ENCODE peak calls at places on chromosome 6, in ten cellular contexts. One of them, this sample, is unnamed.

GRCh38 chr6:119647309-119647708 is 297.7 kb upstream of the MAN1A1 start:
- DNase-seq in psoas muscle: no peak
- DNase-seq in fibroblast of lung: peak
- DNase-seq in neural crest cell: no peak
- DNase-seq in neural progenitor cell: no peak
- DNase-seq in colonic mucosa: no peak
- DNase-seq in adrenal gland: no peak
- DNase-seq in dorsolateral prefrontal cortex: no peak
- DNase-seq in GM13976: no peak
- DNase-seq in transverse colon: no peak
- DNase-seq in this sample: no peak

GRCh38 chr6:11589261-11589660 is 51.7 kb downstream of the TMEM170B start:
- DNase-seq in neural crest cell: no peak
- DNase-seq in fibroblast of lung: no peak
- DNase-seq in colonic mucosa: no peak
- DNase-seq in psoas muscle: no peak
- DNase-seq in transverse colon: no peak
- DNase-seq in adrenal gland: no peak
- DNase-seq in neural progenitor cell: no peak
- DNase-seq in dorsolateral prefrontal cortex: no peak
- DNase-seq in GM13976: no peak
- DNase-seq in this sample: no peak

GRCh38 chr6:70315096-70315751 is 12.3 kb upstream of the COL9A1 start:
- DNase-seq in colonic mucosa: no peak
- DNase-seq in GM13976: no peak
- DNase-seq in neural progenitor cell: no peak
- DNase-seq in transverse colon: no peak
- DNase-seq in neural crest cell: no peak
- DNase-seq in fibroblast of lung: no peak
- DNase-seq in dorsolateral prefrontal cortex: no peak
- DNase-seq in psoas muscle: no peak
- DNase-seq in adrenal gland: no peak
- DNase-seq in this sample: no peak

GRCh38 chr6:17352302-17352701 is 41.1 kb upstream of the CAP2 start:
- DNase-seq in dorsolateral prefrontal cortex: no peak
- DNase-seq in adrenal gland: no peak
- DNase-seq in fibroblast of lung: peak
- DNase-seq in neural progenitor cell: no peak
- DNase-seq in neural crest cell: no peak
- DNase-seq in colonic mucosa: no peak
- DNase-seq in transverse colon: no peak
- DNase-seq in psoas muscle: no peak
- DNase-seq in GM13976: no peak
- DNase-seq in this sample: no peak

GRCh38 chr6:103344554-103345163 is 1515.1 kb downstream of the HACE1 start:
- DNase-seq in psoas muscle: no peak
- DNase-seq in fibroblast of lung: no peak
- DNase-seq in neural crest cell: no peak
- DNase-seq in GM13976: no peak
- DNase-seq in adrenal gland: no peak
- DNase-seq in transverse colon: no peak
- DNase-seq in neural progenitor cell: no peak
- DNase-seq in colonic mucosa: no peak
- DNase-seq in dorsolateral prefrontal cortex: no peak
- DNase-seq in this sample: no peak

GRCh38 chr6:158142789-158143188 is 25.3 kb downstream of the SERAC1 start:
- DNase-seq in psoas muscle: no peak
- DNase-seq in transverse colon: no peak
- DNase-seq in neural progenitor cell: no peak
- DNase-seq in colonic mucosa: no peak
- DNase-seq in fibroblast of lung: peak
- DNase-seq in adrenal gland: no peak
- DNase-seq in dorsolateral prefrontal cortex: no peak
- DNase-seq in neural crest cell: no peak
- DNase-seq in GM13976: no peak
- DNase-seq in this sample: no peak

GRCh38 chr6:136225496-136225895 is 24.6 kb downstream of the MTFR2 start:
- DNase-seq in fibroblast of lung: peak
- DNase-seq in transverse colon: no peak
- DNase-seq in adrenal gland: no peak
- DNase-seq in GM13976: no peak
- DNase-seq in neural crest cell: no peak
- DNase-seq in dorsolateral prefrontal cortex: no peak
- DNase-seq in psoas muscle: no peak
- DNase-seq in colonic mucosa: no peak
- DNase-seq in neural progenitor cell: no peak
- DNase-seq in this sample: no peak

GRCh38 chr6:6834356-6835342 is 246.1 kb downstream of the LY86 start:
- DNase-seq in adrenal gland: no peak
- DNase-seq in colonic mucosa: no peak
- DNase-seq in psoas muscle: no peak
- DNase-seq in transverse colon: no peak
- DNase-seq in neural progenitor cell: no peak
- DNase-seq in GM13976: no peak
- DNase-seq in neural crest cell: no peak
- DNase-seq in dorsolateral prefrontal cortex: no peak
- DNase-seq in fibroblast of lung: peak
- DNase-seq in this sample: no peak

DNA sequence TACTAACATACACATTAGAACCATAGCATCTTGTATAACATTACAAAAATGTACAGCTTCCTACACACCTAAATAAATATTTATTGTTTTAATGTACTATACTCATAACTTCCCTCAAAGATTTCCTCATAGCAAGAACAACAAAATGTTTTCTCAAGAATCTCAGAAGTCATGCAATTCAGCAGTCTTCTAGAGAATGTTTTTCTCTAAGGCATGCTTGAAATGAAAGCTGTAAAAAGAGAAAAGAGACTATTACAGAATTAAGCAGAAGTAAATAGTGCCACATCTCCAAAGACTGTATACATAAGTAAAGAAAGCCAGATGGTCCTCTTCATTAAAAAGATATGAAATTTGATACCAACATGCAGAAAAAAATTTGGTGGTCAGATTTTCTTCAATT is 672.2 kb downstream of the EPM2A start:
- DNase-seq in neural progenitor cell: no peak
- DNase-seq in fibroblast of lung: no peak
- DNase-seq in adrenal gland: no peak
- DNase-seq in GM13976: no peak
- DNase-seq in transverse colon: no peak
- DNase-seq in dorsolateral prefrontal cortex: no peak
- DNase-seq in psoas muscle: no peak
- DNase-seq in colonic mucosa: no peak
- DNase-seq in neural crest cell: no peak
- DNase-seq in this sample: no peak
- TF ChIP-seq CTCF in neural progenitor cell: no peak
- TF ChIP-seq CTCF in fibroblast of lung: no peak
- TF ChIP-seq CTCF in adrenal gland: no peak
- TF ChIP-seq CTCF in GM13976: no peak
- TF ChIP-seq CTCF in transverse colon: no peak
- TF ChIP-seq CTCF in dorsolateral prefrontal cortex: no peak
- TF ChIP-seq CTCF in psoas muscle: no peak
- TF ChIP-seq CTCF in colonic mucosa: no peak
- TF ChIP-seq CTCF in neural crest cell: no peak
- TF ChIP-seq CTCF in this sample: no peak

GRCh38 chr6:132084811-132085509 is 133.8 kb upstream of the CCN2 start:
- DNase-seq in neural progenitor cell: no peak
- DNase-seq in colonic mucosa: no peak
- DNase-seq in neural crest cell: no peak
- DNase-seq in fibroblast of lung: peak
- DNase-seq in adrenal gland: no peak
- DNase-seq in psoas muscle: no peak
- DNase-seq in dorsolateral prefrontal cortex: no peak
- DNase-seq in transverse colon: no peak
- DNase-seq in GM13976: peak
- DNase-seq in this sample: no peak
- TF ChIP-seq CTCF in neural progenitor cell: no peak
- TF ChIP-seq CTCF in colonic mucosa: no peak
- TF ChIP-seq CTCF in neural crest cell: no peak
- TF ChIP-seq CTCF in fibroblast of lung: no peak
- TF ChIP-seq CTCF in adrenal gland: no peak
- TF ChIP-seq CTCF in psoas muscle: no peak
- TF ChIP-seq CTCF in dorsolateral prefrontal cortex: no peak
- TF ChIP-seq CTCF in transverse colon: no peak
- TF ChIP-seq CTCF in GM13976: no peak
- TF ChIP-seq CTCF in this sample: no peak

DNA sequence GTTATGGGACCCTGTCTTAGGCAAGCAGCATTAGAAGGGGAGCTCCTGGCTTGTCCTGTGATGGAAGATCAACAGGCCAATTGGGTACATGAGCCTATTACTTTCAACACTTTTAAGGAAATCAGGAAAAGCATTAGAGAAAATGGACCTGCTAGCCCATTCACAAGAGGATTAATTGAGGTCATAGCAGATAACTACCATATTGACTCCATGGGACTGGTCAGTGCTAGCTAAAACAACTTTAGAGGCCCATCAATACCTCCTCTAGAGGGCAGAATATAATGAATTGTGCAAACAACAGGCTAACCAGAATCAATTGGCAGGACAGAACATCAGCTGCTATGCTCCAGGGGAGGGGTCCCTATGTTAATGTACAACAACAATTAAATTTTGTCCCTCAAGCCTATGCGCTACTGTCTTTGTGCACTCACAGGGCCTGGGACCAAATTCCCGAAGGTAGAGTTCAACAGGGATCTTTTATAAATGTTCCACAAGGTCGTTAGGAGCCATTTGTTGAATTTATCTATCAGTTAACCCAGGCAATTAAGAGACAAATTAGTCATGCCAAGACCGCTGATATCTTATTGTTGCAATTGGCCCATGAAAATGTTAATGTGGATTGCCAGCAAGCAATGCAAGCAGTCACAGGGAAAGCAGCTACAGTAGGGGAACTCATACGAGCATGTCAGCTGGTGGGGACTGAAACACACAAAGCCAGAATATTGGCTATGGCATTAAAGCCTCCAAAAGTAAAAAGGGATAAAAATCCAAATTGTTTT is 106.6 kb upstream of the BTN3A2 start:
- DNase-seq in colonic mucosa: no peak
- DNase-seq in neural progenitor cell: peak
- DNase-seq in psoas muscle: no peak
- DNase-seq in neural crest cell: no peak
- DNase-seq in dorsolateral prefrontal cortex: no peak
- DNase-seq in fibroblast of lung: no peak
- DNase-seq in adrenal gland: no peak
- DNase-seq in transverse colon: no peak
- DNase-seq in GM13976: no peak
- DNase-seq in this sample: no peak
- TF ChIP-seq CTCF in colonic mucosa: no peak
- TF ChIP-seq CTCF in neural progenitor cell: peak
- TF ChIP-seq CTCF in psoas muscle: no peak
- TF ChIP-seq CTCF in neural crest cell: peak
- TF ChIP-seq CTCF in dorsolateral prefrontal cortex: no peak
- TF ChIP-seq CTCF in fibroblast of lung: no peak
- TF ChIP-seq CTCF in adrenal gland: no peak
- TF ChIP-seq CTCF in transverse colon: no peak
- TF ChIP-seq CTCF in GM13976: no peak
- TF ChIP-seq CTCF in this sample: no peak

GRCh38 chr6:28985396-28986164 is 19.5 kb downstream of the ZNF311 start:
- DNase-seq in transverse colon: peak
- DNase-seq in dorsolateral prefrontal cortex: peak
- DNase-seq in adrenal gland: peak
- DNase-seq in neural progenitor cell: peak
- DNase-seq in neural crest cell: peak
- DNase-seq in psoas muscle: peak
- DNase-seq in GM13976: no peak
- DNase-seq in colonic mucosa: peak
- DNase-seq in fibroblast of lung: peak
- DNase-seq in this sample: peak

GRCh38 chr6:28983838-28984237 is 21.3 kb downstream of the ZNF311 start:
- DNase-seq in GM13976: no peak
- DNase-seq in colonic mucosa: no peak
- DNase-seq in adrenal gland: no peak
- DNase-seq in dorsolateral prefrontal cortex: no peak
- DNase-seq in psoas muscle: no peak
- DNase-seq in neural crest cell: no peak
- DNase-seq in transverse colon: no peak
- DNase-seq in fibroblast of lung: no peak
- DNase-seq in neural progenitor cell: no peak
- DNase-seq in this sample: no peak

GRCh38 chr6:28988536-28989415 is 16.3 kb downstream of the ZNF311 start:
- DNase-seq in psoas muscle: peak
- DNase-seq in transverse colon: peak
- DNase-seq in colonic mucosa: peak
- DNase-seq in neural progenitor cell: peak
- DNase-seq in fibroblast of lung: peak
- DNase-seq in neural crest cell: peak
- DNase-seq in GM13976: peak
- DNase-seq in adrenal gland: peak
- DNase-seq in dorsolateral prefrontal cortex: no peak
- DNase-seq in this sample: peak
- TF ChIP-seq CTCF in psoas muscle: no peak
- TF ChIP-seq CTCF in transverse colon: peak
- TF ChIP-seq CTCF in colonic mucosa: no peak
- TF ChIP-seq CTCF in neural progenitor cell: peak
- TF ChIP-seq CTCF in fibroblast of lung: peak
- TF ChIP-seq CTCF in neural crest cell: peak
- TF ChIP-seq CTCF in GM13976: peak
- TF ChIP-seq CTCF in adrenal gland: peak
- TF ChIP-seq CTCF in dorsolateral prefrontal cortex: no peak
- TF ChIP-seq CTCF in this sample: peak

GRCh38 chr6:108518714-108519576 is 41.8 kb upstream of the FOXO3 start:
- DNase-seq in adrenal gland: no peak
- DNase-seq in GM13976: no peak
- DNase-seq in psoas muscle: no peak
- DNase-seq in colonic mucosa: no peak
- DNase-seq in fibroblast of lung: peak
- DNase-seq in transverse colon: no peak
- DNase-seq in dorsolateral prefrontal cortex: no peak
- DNase-seq in neural progenitor cell: peak
- DNase-seq in neural crest cell: no peak
- DNase-seq in this sample: no peak
- TF ChIP-seq CTCF in adrenal gland: peak
- TF ChIP-seq CTCF in GM13976: no peak
- TF ChIP-seq CTCF in psoas muscle: no peak
- TF ChIP-seq CTCF in colonic mucosa: peak
- TF ChIP-seq CTCF in fibroblast of lung: peak
- TF ChIP-seq CTCF in transverse colon: no peak
- TF ChIP-seq CTCF in dorsolateral prefrontal cortex: peak
- TF ChIP-seq CTCF in neural progenitor cell: peak
- TF ChIP-seq CTCF in neural crest cell: peak
- TF ChIP-seq CTCF in this sample: peak